ENCODE peak calls at places on chromosomes 7 and 10, in eight cellular contexts. One of them, this sample, is unnamed.

GRCh38 chr7:143008007-143008901 is 18.7 kb downstream of the OR9A2 start:
- DNase-seq in glutamatergic neuron: peak; percentile 89
- DNase-seq in Caco-2: peak; percentile 85
- DNase-seq in omental fat pad: peak; percentile 83
- DNase-seq in foreskin fibroblast: peak; percentile 88
- DNase-seq in mucosa of descending colon: peak; percentile 74
- DNase-seq in tibial artery: peak; percentile 73
- DNase-seq in cardiac fibroblast: peak; percentile 76
- DNase-seq in this sample: peak; percentile 85

GRCh38 chr10:94213980-94214379 is 148.8 kb downstream of the NOC3L start:
- DNase-seq in Caco-2: no peak
- DNase-seq in glutamatergic neuron: no peak
- DNase-seq in omental fat pad: no peak
- DNase-seq in foreskin fibroblast: no peak
- DNase-seq in cardiac fibroblast: no peak
- DNase-seq in mucosa of descending colon: no peak
- DNase-seq in tibial artery: no peak
- DNase-seq in this sample: no peak

GRCh38 chr7:92904292-92905131 is 68.1 kb upstream of the CDK6 start:
- DNase-seq in mucosa of descending colon: peak; percentile 44
- DNase-seq in Caco-2: no peak
- DNase-seq in glutamatergic neuron: peak; percentile 33
- DNase-seq in tibial artery: no peak
- DNase-seq in cardiac fibroblast: peak; percentile 72
- DNase-seq in omental fat pad: no peak
- DNase-seq in foreskin fibroblast: peak; percentile 98
- DNase-seq in this sample: peak; percentile 60

GRCh38 chr10:71319042-71319799 is at the start of gene SLC29A3:
- DNase-seq in Caco-2: peak; percentile 91
- DNase-seq in omental fat pad: peak; percentile 44
- DNase-seq in foreskin fibroblast: peak; percentile 92
- DNase-seq in mucosa of descending colon: peak; percentile 89
- DNase-seq in tibial artery: peak; percentile 74
- DNase-seq in cardiac fibroblast: peak; percentile 87
- DNase-seq in glutamatergic neuron: peak; percentile 86
- DNase-seq in this sample: peak; percentile 88

GRCh38 chr7:72313906-72314305 is 98.2 kb downstream of the CALN1 start:
- DNase-seq in tibial artery: no peak
- DNase-seq in Caco-2: no peak
- DNase-seq in omental fat pad: no peak
- DNase-seq in mucosa of descending colon: no peak
- DNase-seq in cardiac fibroblast: no peak
- DNase-seq in glutamatergic neuron: no peak
- DNase-seq in foreskin fibroblast: no peak
- DNase-seq in this sample: no peak

GRCh38 chr7:111532625-111533024 is 29.7 kb downstream of the IMMP2L start:
- DNase-seq in Caco-2: no peak
- DNase-seq in glutamatergic neuron: no peak
- DNase-seq in mucosa of descending colon: no peak
- DNase-seq in tibial artery: no peak
- DNase-seq in cardiac fibroblast: peak; percentile 73
- DNase-seq in omental fat pad: no peak
- DNase-seq in foreskin fibroblast: peak; percentile 14
- DNase-seq in this sample: no peak

GRCh38 chr7:22990588-22990949 is 23.4 kb downstream of the HYCC1 start:
- DNase-seq in omental fat pad: no peak
- DNase-seq in tibial artery: no peak
- DNase-seq in mucosa of descending colon: no peak
- DNase-seq in cardiac fibroblast: no peak
- DNase-seq in glutamatergic neuron: no peak
- DNase-seq in foreskin fibroblast: peak; percentile 65
- DNase-seq in Caco-2: no peak
- DNase-seq in this sample: no peak

GRCh38 chr10:93445097-93445960 is 36.8 kb downstream of the MYOF start:
- DNase-seq in tibial artery: peak; percentile 98
- DNase-seq in foreskin fibroblast: peak; percentile 98
- DNase-seq in cardiac fibroblast: peak; percentile 99
- DNase-seq in omental fat pad: peak; percentile 86
- DNase-seq in glutamatergic neuron: peak; percentile 80
- DNase-seq in Caco-2: peak; percentile 97
- DNase-seq in mucosa of descending colon: peak; percentile 94
- DNase-seq in this sample: peak; percentile 91

GRCh38 chr7:92988941-92989540 is 128.7 kb downstream of the SAMD9 start:
- DNase-seq in glutamatergic neuron: no peak
- DNase-seq in mucosa of descending colon: no peak
- DNase-seq in Caco-2: no peak
- DNase-seq in tibial artery: no peak
- DNase-seq in omental fat pad: no peak
- DNase-seq in cardiac fibroblast: no peak
- DNase-seq in foreskin fibroblast: peak; percentile 51
- DNase-seq in this sample: no peak

GRCh38 chr7:135662373-135663114 is at the start of gene STMP1:
- DNase-seq in omental fat pad: peak; percentile 92
- DNase-seq in glutamatergic neuron: peak; percentile 100
- DNase-seq in mucosa of descending colon: peak; percentile 98
- DNase-seq in cardiac fibroblast: peak; percentile 98
- DNase-seq in Caco-2: peak; percentile 98
- DNase-seq in tibial artery: peak; percentile 95
- DNase-seq in foreskin fibroblast: peak; percentile 98
- DNase-seq in this sample: peak; percentile 98
- TF ChIP-seq CTCF in omental fat pad: peak; percentile 63
- TF ChIP-seq CTCF in glutamatergic neuron: peak; percentile 90
- TF ChIP-seq CTCF in mucosa of descending colon: peak; percentile 85
- TF ChIP-seq CTCF in cardiac fibroblast: peak; percentile 71
- TF ChIP-seq CTCF in Caco-2: peak; percentile 69
- TF ChIP-seq CTCF in tibial artery: peak; percentile 89
- TF ChIP-seq CTCF in foreskin fibroblast: peak; percentile 77
- TF ChIP-seq CTCF in this sample: peak; percentile 61

DNA sequence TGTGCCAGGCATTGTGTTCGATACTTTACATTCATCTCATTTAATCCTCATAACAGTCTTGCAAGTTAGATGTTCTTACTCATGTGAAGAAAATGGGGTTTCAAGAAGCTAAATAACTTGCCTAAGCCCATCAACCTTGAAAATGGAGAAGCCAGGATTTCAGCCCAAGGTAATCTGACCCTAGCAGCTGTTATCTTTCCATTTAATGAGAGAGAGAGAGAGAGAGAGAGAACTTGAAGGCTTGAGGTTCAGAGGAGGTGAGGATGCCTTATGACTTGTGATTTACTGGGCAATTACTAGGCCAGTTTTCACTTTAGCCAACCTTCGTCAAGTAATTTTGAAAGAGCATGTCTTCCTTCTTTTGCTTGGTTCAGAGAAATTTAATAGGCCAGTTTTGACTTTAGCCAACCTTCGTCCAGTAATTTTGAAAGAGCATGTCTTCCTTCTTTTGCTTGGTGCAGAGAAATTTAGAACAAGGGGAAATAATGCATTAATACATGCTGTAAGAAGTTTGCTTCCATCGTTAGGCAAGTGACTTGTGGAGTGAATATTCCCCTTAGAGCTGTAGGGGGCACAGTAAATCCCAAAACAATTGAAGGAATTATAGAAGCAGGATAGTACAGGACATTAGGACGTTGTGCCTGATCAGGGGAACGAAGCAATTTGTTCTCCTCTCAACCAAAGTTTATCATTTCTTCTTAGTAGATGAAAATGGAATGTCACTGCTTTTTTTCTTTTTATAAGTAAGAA is 143.0 kb upstream of the BMPER start:
- DNase-seq in Caco-2: no peak
- DNase-seq in cardiac fibroblast: no peak
- DNase-seq in mucosa of descending colon: no peak
- DNase-seq in tibial artery: no peak
- DNase-seq in foreskin fibroblast: no peak
- DNase-seq in omental fat pad: no peak
- DNase-seq in glutamatergic neuron: no peak
- DNase-seq in this sample: no peak
- TF ChIP-seq CTCF in Caco-2: no peak
- TF ChIP-seq CTCF in cardiac fibroblast: peak; percentile 3
- TF ChIP-seq CTCF in mucosa of descending colon: no peak
- TF ChIP-seq CTCF in tibial artery: no peak
- TF ChIP-seq CTCF in foreskin fibroblast: no peak
- TF ChIP-seq CTCF in omental fat pad: no peak
- TF ChIP-seq CTCF in glutamatergic neuron: no peak
- TF ChIP-seq CTCF in this sample: no peak

GRCh38 chr10:70255329-70256299 is 22.4 kb upstream of the PPA1 start:
- DNase-seq in foreskin fibroblast: peak; percentile 24
- DNase-seq in mucosa of descending colon: peak; percentile 71
- DNase-seq in cardiac fibroblast: peak; percentile 44
- DNase-seq in Caco-2: no peak
- DNase-seq in omental fat pad: no peak
- DNase-seq in glutamatergic neuron: no peak
- DNase-seq in tibial artery: no peak
- DNase-seq in this sample: peak; percentile 89

GRCh38 chr10:70256463-70256862 is 23.2 kb upstream of the PPA1 start:
- DNase-seq in Caco-2: no peak
- DNase-seq in cardiac fibroblast: no peak
- DNase-seq in foreskin fibroblast: no peak
- DNase-seq in tibial artery: no peak
- DNase-seq in glutamatergic neuron: no peak
- DNase-seq in omental fat pad: no peak
- DNase-seq in mucosa of descending colon: no peak
- DNase-seq in this sample: no peak

GRCh38 chr10:70258216-70258615 is 25.0 kb upstream of the PPA1 start:
- DNase-seq in omental fat pad: no peak
- DNase-seq in tibial artery: no peak
- DNase-seq in foreskin fibroblast: no peak
- DNase-seq in cardiac fibroblast: peak; percentile 29
- DNase-seq in Caco-2: no peak
- DNase-seq in glutamatergic neuron: no peak
- DNase-seq in mucosa of descending colon: no peak
- DNase-seq in this sample: no peak

GRCh38 chr10:70265032-70265689 is 18.6 kb downstream of the NPFFR1 start:
- DNase-seq in mucosa of descending colon: no peak
- DNase-seq in glutamatergic neuron: no peak
- DNase-seq in cardiac fibroblast: peak; percentile 6
- DNase-seq in omental fat pad: no peak
- DNase-seq in Caco-2: peak; percentile 88
- DNase-seq in foreskin fibroblast: peak; percentile 19
- DNase-seq in tibial artery: no peak
- DNase-seq in this sample: peak; percentile 58

DNA sequence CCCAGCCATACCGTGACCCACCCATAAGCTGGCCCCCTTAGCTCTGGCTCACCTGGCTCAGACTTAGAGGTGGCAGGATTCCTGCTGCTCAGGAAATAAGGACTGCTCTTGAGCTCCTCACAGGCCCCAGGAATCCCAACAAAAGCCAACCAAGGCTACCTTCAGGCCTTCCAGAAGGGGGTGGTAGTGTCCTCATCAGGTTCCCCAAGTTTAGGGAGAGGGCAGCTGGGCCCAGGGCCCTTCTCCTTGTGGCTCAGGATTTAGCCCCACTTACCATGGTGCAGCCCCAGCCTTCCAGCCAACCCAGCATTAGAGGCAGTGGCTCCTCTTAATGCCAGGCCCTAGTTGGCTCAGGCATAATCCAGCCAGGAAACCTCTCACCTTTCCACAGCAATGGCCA is 23.5 kb downstream of the NPFFR1 start:
- DNase-seq in mucosa of descending colon: no peak
- DNase-seq in glutamatergic neuron: no peak
- DNase-seq in omental fat pad: no peak
- DNase-seq in cardiac fibroblast: no peak
- DNase-seq in foreskin fibroblast: no peak
- DNase-seq in Caco-2: no peak
- DNase-seq in tibial artery: no peak
- DNase-seq in this sample: no peak
- TF ChIP-seq CTCF in mucosa of descending colon: no peak
- TF ChIP-seq CTCF in glutamatergic neuron: no peak
- TF ChIP-seq CTCF in omental fat pad: no peak
- TF ChIP-seq CTCF in cardiac fibroblast: no peak
- TF ChIP-seq CTCF in foreskin fibroblast: no peak
- TF ChIP-seq CTCF in Caco-2: no peak
- TF ChIP-seq CTCF in tibial artery: no peak
- TF ChIP-seq CTCF in this sample: no peak

GRCh38 chr10:11533328-11533781 is 78.1 kb downstream of the USP6NL start:
- DNase-seq in Caco-2: peak; percentile 41
- DNase-seq in foreskin fibroblast: peak; percentile 83
- DNase-seq in omental fat pad: no peak
- DNase-seq in cardiac fibroblast: peak; percentile 53
- DNase-seq in glutamatergic neuron: no peak
- DNase-seq in tibial artery: no peak
- DNase-seq in mucosa of descending colon: no peak
- DNase-seq in this sample: peak; percentile 10
- TF ChIP-seq CTCF in Caco-2: peak; percentile 45
- TF ChIP-seq CTCF in foreskin fibroblast: peak; percentile 26
- TF ChIP-seq CTCF in omental fat pad: no peak
- TF ChIP-seq CTCF in cardiac fibroblast: peak; percentile 39
- TF ChIP-seq CTCF in glutamatergic neuron: no peak
- TF ChIP-seq CTCF in tibial artery: peak; percentile 11
- TF ChIP-seq CTCF in mucosa of descending colon: no peak
- TF ChIP-seq CTCF in this sample: peak; percentile 28

GRCh38 chr10:72694476-72695369 is 2.8 kb downstream of the MCU start:
- DNase-seq in foreskin fibroblast: peak; percentile 73
- DNase-seq in omental fat pad: no peak
- DNase-seq in glutamatergic neuron: no peak
- DNase-seq in mucosa of descending colon: no peak
- DNase-seq in Caco-2: peak; percentile 36
- DNase-seq in tibial artery: no peak
- DNase-seq in cardiac fibroblast: peak; percentile 78
- DNase-seq in this sample: peak; percentile 37
- TF ChIP-seq CTCF in foreskin fibroblast: peak; percentile 58
- TF ChIP-seq CTCF in omental fat pad: no peak
- TF ChIP-seq CTCF in glutamatergic neuron: no peak
- TF ChIP-seq CTCF in mucosa of descending colon: no peak
- TF ChIP-seq CTCF in Caco-2: peak; percentile 51
- TF ChIP-seq CTCF in tibial artery: peak; percentile 51
- TF ChIP-seq CTCF in cardiac fibroblast: peak; percentile 46
- TF ChIP-seq CTCF in this sample: peak; percentile 41

DNA sequence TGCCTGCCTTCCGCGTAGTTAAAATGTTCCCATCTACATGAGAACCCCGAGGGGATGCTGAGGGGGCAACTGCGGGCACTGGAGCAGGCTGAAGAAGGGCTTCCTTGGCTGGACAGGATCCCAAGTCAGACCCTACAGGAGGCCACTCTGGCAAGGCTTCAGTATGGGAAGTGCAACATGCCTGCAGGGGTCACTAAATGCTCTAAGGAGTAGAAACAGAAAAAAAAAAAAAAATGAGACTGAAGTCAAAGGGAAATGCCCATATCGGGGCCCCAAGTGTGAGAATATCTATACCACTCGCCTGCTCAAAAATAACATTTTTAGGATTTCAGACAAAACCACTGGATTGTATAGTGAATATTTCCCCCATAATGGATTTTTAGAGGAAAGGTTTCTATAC is 33.5 kb downstream of the FAM204A start:
- DNase-seq in omental fat pad: no peak
- DNase-seq in foreskin fibroblast: no peak
- DNase-seq in glutamatergic neuron: no peak
- DNase-seq in mucosa of descending colon: no peak
- DNase-seq in Caco-2: peak; percentile 27
- DNase-seq in tibial artery: no peak
- DNase-seq in cardiac fibroblast: no peak
- DNase-seq in this sample: no peak
- TF ChIP-seq CTCF in omental fat pad: no peak
- TF ChIP-seq CTCF in foreskin fibroblast: peak; percentile 10
- TF ChIP-seq CTCF in glutamatergic neuron: no peak
- TF ChIP-seq CTCF in mucosa of descending colon: no peak
- TF ChIP-seq CTCF in Caco-2: no peak
- TF ChIP-seq CTCF in tibial artery: no peak
- TF ChIP-seq CTCF in cardiac fibroblast: no peak
- TF ChIP-seq CTCF in this sample: no peak

GRCh38 chr7:28195925-28196324 is 15.3 kb upstream of the JAZF1 start:
- DNase-seq in cardiac fibroblast: no peak
- DNase-seq in omental fat pad: no peak
- DNase-seq in glutamatergic neuron: no peak
- DNase-seq in foreskin fibroblast: no peak
- DNase-seq in tibial artery: no peak
- DNase-seq in mucosa of descending colon: no peak
- DNase-seq in Caco-2: no peak
- DNase-seq in this sample: no peak
- TF ChIP-seq CTCF in cardiac fibroblast: no peak
- TF ChIP-seq CTCF in omental fat pad: no peak
- TF ChIP-seq CTCF in glutamatergic neuron: no peak
- TF ChIP-seq CTCF in foreskin fibroblast: no peak
- TF ChIP-seq CTCF in tibial artery: no peak
- TF ChIP-seq CTCF in mucosa of descending colon: no peak
- TF ChIP-seq CTCF in Caco-2: no peak
- TF ChIP-seq CTCF in this sample: no peak

This sample was measured in Calu3.